ENCODE peak calls at places on chromosomes 5 and 9, in seven cellular contexts. E, P, Q, A, N, T and R are unnamed samples.

GRCh38 chr5:137415231-137415681 is 83.9 kb downstream of the SPOCK1 start:
- DNase-seq in E (peak), P (no peak), Q (peak), A (no peak), N (peak), T (no peak), R (no peak)

GRCh38 chr5:683619-684481 is 9.3 kb downstream of the TPPP start:
- DNase-seq in E (no peak), P (no peak), Q (no peak), A (no peak), N (no peak), T (no peak), R (peak)

GRCh38 chr9:138070815-138071214 is 193.2 kb downstream of the CACNA1B start:
- DNase-seq in E (no peak), P (no peak), Q (no peak), A (no peak), N (no peak), T (no peak), R (no peak)

GRCh38 chr9:97567894-97568202 is 65.3 kb downstream of the TSTD2 start:
- DNase-seq in E (no peak), P (no peak), Q (no peak), A (no peak), N (no peak), T (no peak), R (no peak)

GRCh38 chr5:8756498-8757084 is 789.3 kb downstream of the SEMA5A start:
- DNase-seq in E (peak), P (peak), Q (peak), A (peak), N (peak), T (no peak), R (no peak)

GRCh38 chr5:72920690-72921089 is 35.2 kb upstream of the FCHO2 start:
- DNase-seq in E (no peak), P (no peak), Q (peak), A (no peak), N (peak), T (no peak), R (no peak)

GRCh38 chr5:134553816-134554215 is 28.3 kb downstream of the JADE2 start:
- DNase-seq in E (no peak), P (no peak), Q (peak), A (no peak), N (no peak), T (no peak), R (no peak)

GRCh38 chr9:130500340-130500771 is 55.6 kb downstream of the ASS1 start:
- DNase-seq in E (no peak), P (no peak), Q (no peak), A (no peak), N (no peak), T (no peak), R (no peak)

GRCh38 chr5:154276932-154277331 is 86.4 kb downstream of the GALNT10 start:
- DNase-seq in E (peak), P (no peak), Q (peak), A (no peak), N (no peak), T (peak), R (no peak)

GRCh38 chr9:129109504-129109903 is 1.1 kb downstream of the CRAT start:
- DNase-seq in E (peak), P (no peak), Q (peak), A (peak), N (no peak), T (no peak), R (peak)

GRCh38 chr9:34674440-34674839 is 12.0 kb upstream of the CCL27 start:
- DNase-seq in E (no peak), P (no peak), Q (no peak), A (no peak), N (no peak), T (no peak), R (no peak)

GRCh38 chr5:57097526-57097925 is 76.3 kb upstream of the GPBP1 start:
- DNase-seq in E (no peak), P (no peak), Q (no peak), A (no peak), N (no peak), T (no peak), R (no peak)

GRCh38 chr9:123753669-123754307 is 176.1 kb downstream of the DENND1A start:
- DNase-seq in E (no peak), P (no peak), Q (no peak), A (no peak), N (no peak), T (no peak), R (no peak)

GRCh38 chr9:128106940-128107259 is 20.6 kb downstream of the PTGES2 start:
- DNase-seq in E (no peak), P (no peak), Q (no peak), A (no peak), N (no peak), T (no peak), R (no peak)

GRCh38 chr9:124439086-124439485 is 11.2 kb upstream of the ADGRD2 start:
- DNase-seq in E (no peak), P (no peak), Q (no peak), A (no peak), N (no peak), T (no peak), R (no peak)

GRCh38 chr5:57349214-57349613 is 133.4 kb downstream of the ACTBL2 start:
- DNase-seq in E (no peak), P (no peak), Q (peak), A (no peak), N (no peak), T (no peak), R (no peak)

GRCh38 chr9:131591845-131592208 is 46.5 kb downstream of the PRRT1B start:
- DNase-seq in E (no peak), P (no peak), Q (no peak), A (no peak), N (no peak), T (no peak), R (no peak)

GRCh38 chr5:153513171-153513570 is 22.7 kb downstream of the GRIA1 start:
- DNase-seq in E (peak), P (no peak), Q (peak), A (no peak), N (no peak), T (no peak), R (no peak)

GRCh38 chr5:142820447-142820846 is 50.3 kb downstream of the ARHGAP26 start:
- DNase-seq in E (no peak), P (no peak), Q (no peak), A (no peak), N (no peak), T (no peak), R (no peak)

GRCh38 chr9:20622330-20623020 is at the start of gene MLLT3:
- DNase-seq in E (peak), P (peak), Q (peak), A (peak), N (peak), T (peak), R (peak)
- TF ChIP-seq CTCF in E (no peak), P (no peak), Q (peak), A (no peak), N (no peak), T (peak), R (no peak)

DNA sequence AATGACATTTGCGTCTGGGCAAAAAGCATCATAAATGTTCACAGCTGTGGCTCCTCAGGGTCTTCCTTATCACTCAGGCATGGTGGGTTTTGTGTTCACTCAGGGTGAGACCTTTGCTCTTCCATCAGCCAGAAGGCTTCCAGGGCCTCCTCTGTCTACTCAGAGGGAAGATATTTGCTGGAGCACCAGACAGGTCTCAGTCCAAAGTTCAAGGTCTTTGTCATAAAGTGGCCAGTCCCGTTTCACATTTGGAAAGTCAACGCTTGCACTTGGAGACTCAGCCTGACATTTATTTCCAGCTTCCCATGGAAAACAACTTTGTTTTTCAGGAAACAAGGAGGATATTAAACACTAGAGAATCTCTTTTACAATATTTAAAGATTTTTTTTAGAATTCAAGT is 12.2 kb upstream of the CARTPT start:
- DNase-seq in E (no peak), P (no peak), Q (no peak), A (no peak), N (no peak), T (no peak), R (no peak)
- TF ChIP-seq CTCF in E (no peak), P (no peak), Q (no peak), A (no peak), N (no peak), T (no peak), R (no peak)

GRCh38 chr5:69049151-69049550 is 44.7 kb upstream of the SLC30A5 start:
- DNase-seq in E (no peak), P (no peak), Q (no peak), A (no peak), N (no peak), T (no peak), R (no peak)

GRCh38 chr5:69046375-69046957 is 47.3 kb upstream of the SLC30A5 start:
- DNase-seq in E (no peak), P (no peak), Q (peak), A (no peak), N (no peak), T (no peak), R (no peak)

GRCh38 chr5:69049796-69050195 is 44.0 kb upstream of the SLC30A5 start:
- DNase-seq in E (no peak), P (no peak), Q (no peak), A (no peak), N (no peak), T (no peak), R (no peak)

GRCh38 chr5:69050214-69050613 is 43.6 kb upstream of the SLC30A5 start:
- DNase-seq in E (no peak), P (no peak), Q (no peak), A (no peak), N (no peak), T (no peak), R (no peak)

GRCh38 chr5:69048233-69048632 is 45.6 kb upstream of the SLC30A5 start:
- DNase-seq in E (no peak), P (no peak), Q (peak), A (no peak), N (no peak), T (no peak), R (no peak)
- TF ChIP-seq CTCF in E (peak), P (peak), Q (peak), A (no peak), N (peak), T (no peak), R (no peak)

GRCh38 chr5:59042683-59043082 is 459.8 kb downstream of the RAB3C start:
- DNase-seq in E (no peak), P (no peak), Q (peak), A (no peak), N (no peak), T (no peak), R (no peak)

GRCh38 chr5:59042201-59042600 is 459.3 kb downstream of the RAB3C start:
- DNase-seq in E (peak), P (no peak), Q (peak), A (no peak), N (no peak), T (no peak), R (no peak)

GRCh38 chr5:59040804-59041201 is 457.9 kb downstream of the RAB3C start:
- DNase-seq in E (no peak), P (no peak), Q (no peak), A (no peak), N (no peak), T (no peak), R (no peak)

GRCh38 chr5:59040007-59040803 is 457.3 kb downstream of the RAB3C start:
- DNase-seq in E (no peak), P (no peak), Q (peak), A (no peak), N (no peak), T (no peak), R (no peak)

GRCh38 chr5:59041355-59041754 is 458.5 kb downstream of the RAB3C start:
- DNase-seq in E (no peak), P (no peak), Q (no peak), A (no peak), N (no peak), T (no peak), R (no peak)
- TF ChIP-seq CTCF in E (no peak), P (no peak), Q (no peak), A (no peak), N (no peak), T (no peak), R (no peak)

DNA sequence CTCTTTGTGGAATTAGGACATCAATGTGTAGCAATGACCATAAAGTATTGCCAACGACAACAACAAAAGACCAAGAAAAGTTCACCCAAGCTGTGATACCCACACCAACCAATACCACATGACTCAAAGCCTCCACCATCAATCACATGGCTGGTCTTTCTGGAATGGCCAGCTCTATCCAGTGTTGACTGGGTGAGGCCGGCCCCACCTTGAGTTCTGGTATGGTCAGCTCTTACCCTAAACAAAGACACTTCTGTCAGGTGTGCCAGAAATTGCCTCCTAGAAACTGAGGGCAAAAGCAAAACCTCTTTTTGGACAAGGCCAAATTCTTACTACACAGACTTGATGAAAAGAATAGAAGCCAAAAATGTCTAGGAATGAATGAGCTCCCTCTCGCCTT is 331.5 kb downstream of the ZNF608 start:
- DNase-seq in E (no peak), P (no peak), Q (no peak), A (no peak), N (no peak), T (no peak), R (no peak)
- TF ChIP-seq CTCF in E (no peak), P (no peak), Q (no peak), A (no peak), N (no peak), T (no peak), R (no peak)

DNA sequence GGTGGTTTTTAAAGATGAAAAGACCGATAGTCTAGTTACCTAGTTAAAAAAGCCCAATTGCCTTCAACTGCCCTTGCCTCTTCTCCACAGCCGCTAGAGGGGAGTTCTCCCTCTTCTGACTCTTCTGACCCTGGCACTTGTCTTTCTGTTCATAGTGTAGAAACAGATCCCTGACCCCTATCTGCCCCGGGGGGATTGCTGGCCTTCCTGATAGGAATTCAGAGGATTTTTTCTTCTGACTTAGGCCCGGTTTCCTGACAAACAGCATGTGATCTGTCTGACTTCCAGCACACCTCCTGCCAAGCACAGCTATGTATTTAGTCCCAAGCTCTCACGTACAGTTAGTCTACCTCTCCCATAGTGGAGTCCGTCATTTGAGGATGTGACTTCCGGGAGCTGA is 5.0 kb upstream of the TMEM268 start:
- DNase-seq in E (no peak), P (no peak), Q (no peak), A (peak), N (no peak), T (peak), R (no peak)
- TF ChIP-seq CTCF in E (no peak), P (no peak), Q (peak), A (no peak), N (no peak), T (no peak), R (no peak)

DNA sequence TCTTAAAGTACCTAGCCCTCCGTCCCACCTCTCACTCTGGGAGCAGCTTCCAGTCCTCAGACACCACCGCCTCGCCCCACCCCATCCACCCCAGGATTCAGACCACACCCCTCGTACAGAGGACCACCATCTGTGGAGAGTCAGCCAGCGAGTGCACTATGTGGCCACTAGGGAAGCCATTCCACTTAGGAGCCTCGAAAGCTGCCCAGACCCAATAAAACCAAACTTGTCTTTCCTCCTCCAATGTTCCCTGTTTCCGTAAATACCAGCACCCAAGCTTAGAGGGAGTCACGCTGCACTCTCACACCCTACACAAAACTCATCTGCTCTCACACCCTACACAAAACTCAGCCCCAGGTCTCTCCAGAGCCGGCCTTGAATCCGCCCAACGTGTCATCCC is 1.9 kb downstream of the GCNT4 start:
- DNase-seq in E (no peak), P (no peak), Q (no peak), A (peak), N (no peak), T (no peak), R (peak)
- TF ChIP-seq CTCF in E (peak), P (no peak), Q (peak), A (no peak), N (peak), T (no peak), R (peak)

GRCh38 chr5:172905771-172906170 is 53.5 kb upstream of the RPL26L1 start:
- DNase-seq in E (no peak), P (no peak), Q (no peak), A (no peak), N (no peak), T (no peak), R (no peak)
- TF ChIP-seq CTCF in E (no peak), P (no peak), Q (no peak), A (no peak), N (no peak), T (no peak), R (no peak)

DNA sequence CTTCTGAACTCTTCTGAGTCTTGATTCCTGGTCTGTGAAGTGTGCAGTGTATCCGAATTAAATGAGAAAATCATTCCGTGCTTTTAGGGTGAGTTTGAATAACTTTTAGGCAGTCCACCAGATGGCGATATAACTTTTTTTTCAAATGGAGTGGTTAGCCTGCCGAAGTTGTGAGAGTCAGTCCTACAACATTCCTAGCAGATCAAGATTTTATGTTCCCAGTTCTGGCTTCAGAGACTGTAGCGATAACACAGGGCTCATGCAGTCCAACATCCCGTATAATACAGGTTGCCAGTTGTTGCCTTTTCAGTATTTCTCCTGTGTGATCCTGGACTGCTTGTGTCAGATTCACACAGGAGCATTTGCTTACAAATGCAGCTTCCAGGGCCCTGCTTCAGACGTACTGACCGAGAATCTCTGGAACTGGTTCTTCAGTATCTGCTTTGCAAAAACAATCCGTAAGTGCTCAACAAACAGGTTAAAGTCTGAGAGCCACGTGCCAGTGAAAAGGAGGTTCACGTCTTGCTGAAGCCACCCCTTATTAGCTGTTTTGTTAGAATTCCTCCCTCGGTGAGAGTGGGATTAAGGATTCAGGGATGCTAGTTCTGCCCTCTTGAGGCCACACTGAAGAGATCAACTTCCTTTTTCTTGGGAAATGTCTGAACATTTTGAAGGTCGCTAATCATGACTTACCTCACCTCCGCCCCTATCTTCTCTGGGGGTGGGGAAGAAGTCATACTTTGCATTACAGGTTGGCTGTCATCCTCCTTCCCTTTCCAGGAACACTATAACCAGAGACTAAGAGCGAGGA is 22.8 kb downstream of the SMIM3 start:
- DNase-seq in E (no peak), P (no peak), Q (peak), A (no peak), N (peak), T (peak), R (no peak)
- TF ChIP-seq CTCF in E (peak), P (peak), Q (peak), A (no peak), N (peak), T (peak), R (peak)

GRCh38 chr9:111833941-111834340 is 39.2 kb upstream of the SHOC1 start:
- DNase-seq in E (no peak), P (no peak), Q (peak), A (no peak), N (no peak), T (no peak), R (no peak)

GRCh38 chr9:111831371-111832108 is 36.8 kb upstream of the SHOC1 start:
- DNase-seq in E (no peak), P (no peak), Q (no peak), A (no peak), N (no peak), T (no peak), R (no peak)

GRCh38 chr9:111832428-111832827 is 37.7 kb upstream of the SHOC1 start:
- DNase-seq in E (no peak), P (no peak), Q (no peak), A (no peak), N (no peak), T (no peak), R (no peak)

GRCh38 chr9:111825468-111826145 is 30.9 kb upstream of the SHOC1 start:
- DNase-seq in E (no peak), P (no peak), Q (peak), A (no peak), N (no peak), T (no peak), R (no peak)

GRCh38 chr9:111828193-111828592 is 33.5 kb upstream of the SHOC1 start:
- DNase-seq in E (no peak), P (no peak), Q (peak), A (no peak), N (no peak), T (no peak), R (no peak)
- TF ChIP-seq CTCF in E (no peak), P (no peak), Q (no peak), A (no peak), N (no peak), T (no peak), R (no peak)